ENCODE peak calls at places on chromosome 17, in four cellular contexts. A, O, W and C are unnamed samples.

GRCh38 chr17:78172284-78173024 is 4.1 kb downstream of the SYNGR2 start:
- DNase-seq in A (no peak), O (no peak), W (peak), C (no peak)

GRCh38 chr17:5758651-5759050 is 174.3 kb upstream of the NLRP1 start:
- DNase-seq in A (no peak), O (peak), W (no peak), C (no peak)

GRCh38 chr17:9336817-9337216 is 238.8 kb downstream of the STX8 start:
- DNase-seq in A (no peak), O (no peak), W (no peak), C (no peak)

GRCh38 chr17:75031972-75032895 is 14.5 kb downstream of the ATP5PD start:
- DNase-seq in A (no peak), O (peak), W (peak), C (no peak)

GRCh38 chr17:2690165-2691068 is 21.1 kb downstream of the CLUH start:
- DNase-seq in A (no peak), O (no peak), W (no peak), C (no peak)

GRCh38 chr17:15106540-15106939 is 158.6 kb downstream of the PMP22 start:
- DNase-seq in A (no peak), O (peak), W (no peak), C (no peak)

GRCh38 chr17:81405382-81406005 is 10.2 kb downstream of the BAHCC1 start:
- DNase-seq in A (no peak), O (no peak), W (no peak), C (no peak)

GRCh38 chr17:5699789-5700188 is 115.5 kb upstream of the NLRP1 start:
- DNase-seq in A (no peak), O (no peak), W (no peak), C (peak)

GRCh38 chr17:79231766-79232287 is 157.2 kb downstream of the ENGASE start:
- DNase-seq in A (no peak), O (peak), W (no peak), C (no peak)

GRCh38 chr17:63848834-63849689 is 6.6 kb upstream of the SMARCD2 start:
- DNase-seq in A (peak), O (peak), W (peak), C (peak)

GRCh38 chr17:3026856-3027751 is 36.3 kb downstream of the OR1D5 start:
- DNase-seq in A (no peak), O (no peak), W (no peak), C (no peak)

GRCh38 chr17:66830451-66830850 is 4.5 kb upstream of the CACNG5 start:
- DNase-seq in A (no peak), O (no peak), W (no peak), C (no peak)

GRCh38 chr17:41824086-41824485 is 11.3 kb downstream of the FKBP10 start:
- DNase-seq in A (no peak), O (no peak), W (no peak), C (no peak)

GRCh38 chr17:41844971-41845370 is 7.3 kb downstream of the KLHL10 start:
- DNase-seq in A (no peak), O (peak), W (no peak), C (no peak)

GRCh38 chr17:30576326-30576861 is 99.2 kb downstream of the GOSR1 start:
- DNase-seq in A (no peak), O (no peak), W (no peak), C (no peak)

GRCh38 chr17:50924300-50924699 is 58.1 kb upstream of the TOB1 start:
- DNase-seq in A (no peak), O (no peak), W (no peak), C (no peak)

GRCh38 chr17:80397686-80398085 is 17.3 kb upstream of the ENDOV start:
- DNase-seq in A (no peak), O (no peak), W (no peak), C (no peak)

GRCh38 chr17:49515196-49515770 is 20.2 kb downstream of the NGFR start:
- DNase-seq in A (no peak), O (peak), W (no peak), C (peak)

GRCh38 chr17:1147664-1148063 is 32.1 kb downstream of the ABR start:
- DNase-seq in A (peak), O (peak), W (no peak), C (peak)

GRCh38 chr17:16521070-16521727 is 29.2 kb upstream of the LRRC75A start:
- DNase-seq in A (peak), O (peak), W (peak), C (peak)

GRCh38 chr17:31549121-31549524 is 157.6 kb downstream of the RAB11FIP4 start:
- DNase-seq in A (no peak), O (peak), W (no peak), C (no peak)

GRCh38 chr17:64448665-64449512 is at the start of gene MILR1:
- DNase-seq in A (no peak), O (peak), W (no peak), C (no peak)

GRCh38 chr17:15412606-15413005 is 54.8 kb downstream of the CDRT4 start:
- DNase-seq in A (no peak), O (no peak), W (no peak), C (no peak)

GRCh38 chr17:9226130-9226793 is 205.0 kb downstream of the NTN1 start:
- DNase-seq in A (no peak), O (no peak), W (no peak), C (no peak)

GRCh38 chr17:17931159-17931558 is 41.0 kb downstream of the TOM1L2 start:
- DNase-seq in A (no peak), O (no peak), W (no peak), C (no peak)

GRCh38 chr17:43732961-43733360 is 25.6 kb downstream of the SOST start:
- DNase-seq in A (no peak), O (no peak), W (no peak), C (peak)

GRCh38 chr17:59793249-59793648 is 85.8 kb downstream of the VMP1 start:
- DNase-seq in A (no peak), O (no peak), W (no peak), C (no peak)

GRCh38 chr17:52025231-52025630 is 133.3 kb downstream of the CA10 start:
- DNase-seq in A (no peak), O (no peak), W (no peak), C (no peak)

GRCh38 chr17:1298616-1299015 is 19.2 kb downstream of the TRARG1 start:
- DNase-seq in A (peak), O (no peak), W (peak), C (no peak)

GRCh38 chr17:64074704-64075484 is 54.5 kb upstream of the ICAM2 start:
- DNase-seq in A (no peak), O (peak), W (no peak), C (no peak)

GRCh38 chr17:61484174-61484573 is 32.0 kb downstream of the TBX4 start:
- DNase-seq in A (no peak), O (no peak), W (no peak), C (no peak)

GRCh38 chr17:19301973-19302372 is 60.5 kb downstream of the B9D1 start:
- DNase-seq in A (no peak), O (no peak), W (no peak), C (no peak)

GRCh38 chr17:48746916-48747444 is 18.4 kb upstream of the HOXB13 start:
- DNase-seq in A (no peak), O (no peak), W (no peak), C (no peak)

GRCh38 chr17:77466140-77466539 is 325.4 kb downstream of the SEC14L1 start:
- DNase-seq in A (peak), O (no peak), W (no peak), C (peak)